ENCODE peak calls at places on chromosomes 1 and 21, in ten cellular contexts. D, I, F, U, N, C, G, T, A and K are unnamed samples.

GRCh38 chr1:84689514-84690396 is 506 bp downstream of the SSX2IP start:
- DNase-seq in D (peak), I (no peak), F (peak), U (peak), N (no peak), C (peak), G (peak), T (peak), A (peak), K (peak)

GRCh38 chr1:44714532-44714931 is 16.4 kb downstream of the RNU5D-1 start:
- DNase-seq in D (no peak), I (no peak), F (no peak), U (no peak), N (no peak), C (no peak), G (no peak), T (no peak), A (no peak), K (no peak)

GRCh38 chr1:156120318-156120717 is 5.8 kb downstream of the LMNA start:
- DNase-seq in D (no peak), I (no peak), F (no peak), U (no peak), N (no peak), C (no peak), G (no peak), T (no peak), A (no peak), K (no peak)

GRCh38 chr1:30743584-30744059 is 14.0 kb downstream of the LAPTM5 start:
- DNase-seq in D (no peak), I (no peak), F (no peak), U (peak), N (no peak), C (no peak), G (no peak), T (no peak), A (no peak), K (no peak)

GRCh38 chr1:31084782-31085569 is 19.5 kb upstream of the PUM1 start:
- DNase-seq in D (no peak), I (peak), F (no peak), U (no peak), N (no peak), C (no peak), G (no peak), T (no peak), A (no peak), K (no peak)

GRCh38 chr1:175209493-175209921 is 16.9 kb upstream of the KIAA0040 start:
- DNase-seq in D (no peak), I (no peak), F (no peak), U (no peak), N (no peak), C (no peak), G (no peak), T (no peak), A (no peak), K (no peak)

GRCh38 chr1:25837253-25837875 is 17.6 kb downstream of the MTFR1L start:
- DNase-seq in D (peak), I (no peak), F (no peak), U (no peak), N (no peak), C (peak), G (no peak), T (no peak), A (no peak), K (no peak)

GRCh38 chr21:15722591-15723324 is 7.0 kb upstream of the USP25 start:
- DNase-seq in D (peak), I (no peak), F (no peak), U (no peak), N (peak), C (no peak), G (no peak), T (no peak), A (no peak), K (no peak)

GRCh38 chr1:16615253-16616252 is 2.2 kb upstream of the NBPF1 start:
- DNase-seq in D (no peak), I (peak), F (no peak), U (peak), N (no peak), C (no peak), G (no peak), T (peak), A (no peak), K (no peak)

GRCh38 chr1:221637641-221638041 is 104.2 kb downstream of the DUSP10 start:
- DNase-seq in D (no peak), I (no peak), F (no peak), U (no peak), N (no peak), C (peak), G (no peak), T (peak), A (no peak), K (peak)

GRCh38 chr1:34907487-34908090 is 21.9 kb downstream of the DLGAP3 start:
- DNase-seq in D (no peak), I (no peak), F (no peak), U (no peak), N (no peak), C (no peak), G (no peak), T (no peak), A (no peak), K (peak)

GRCh38 chr1:11653101-11653601 is 1.1 kb downstream of the FBXO2 start:
- DNase-seq in D (peak), I (no peak), F (no peak), U (peak), N (peak), C (no peak), G (no peak), T (no peak), A (no peak), K (peak)

GRCh38 chr1:147785794-147786506 is 25.5 kb upstream of the GJA5 start:
- DNase-seq in D (no peak), I (no peak), F (no peak), U (no peak), N (no peak), C (no peak), G (no peak), T (no peak), A (no peak), K (no peak)

GRCh38 chr1:42170779-42171621 is 6.5 kb upstream of the GUCA2A start:
- DNase-seq in D (no peak), I (peak), F (no peak), U (no peak), N (no peak), C (no peak), G (no peak), T (no peak), A (peak), K (no peak)

GRCh38 chr1:15684042-15684461 is at the start of gene PLEKHM2:
- DNase-seq in D (peak), I (peak), F (no peak), U (peak), N (peak), C (peak), G (no peak), T (no peak), A (peak), K (peak)

GRCh38 chr1:52424757-52425265 is 20.4 kb downstream of the PRPF38A start:
- DNase-seq in D (no peak), I (no peak), F (no peak), U (no peak), N (no peak), C (peak), G (no peak), T (no peak), A (peak), K (peak)

GRCh38 chr1:238789916-238790667 is 596.3 kb upstream of the CHRM3 start:
- DNase-seq in D (no peak), I (no peak), F (no peak), U (no peak), N (no peak), C (no peak), G (no peak), T (no peak), A (no peak), K (no peak)

GRCh38 chr1:207366022-207366421 is 44.5 kb downstream of the CD55 start:
- DNase-seq in D (no peak), I (no peak), F (no peak), U (no peak), N (no peak), C (peak), G (no peak), T (no peak), A (no peak), K (no peak)

GRCh38 chr1:207364622-207365021 is 43.1 kb downstream of the CD55 start:
- DNase-seq in D (no peak), I (no peak), F (no peak), U (no peak), N (no peak), C (no peak), G (no peak), T (no peak), A (no peak), K (no peak)

GRCh38 chr1:207361910-207362309 is 40.4 kb downstream of the CD55 start:
- DNase-seq in D (no peak), I (no peak), F (no peak), U (no peak), N (no peak), C (no peak), G (no peak), T (no peak), A (no peak), K (no peak)

GRCh38 chr1:207362962-207363858 is 41.7 kb downstream of the CD55 start:
- DNase-seq in D (no peak), I (no peak), F (no peak), U (no peak), N (no peak), C (peak), G (peak), T (no peak), A (peak), K (peak)

DNA sequence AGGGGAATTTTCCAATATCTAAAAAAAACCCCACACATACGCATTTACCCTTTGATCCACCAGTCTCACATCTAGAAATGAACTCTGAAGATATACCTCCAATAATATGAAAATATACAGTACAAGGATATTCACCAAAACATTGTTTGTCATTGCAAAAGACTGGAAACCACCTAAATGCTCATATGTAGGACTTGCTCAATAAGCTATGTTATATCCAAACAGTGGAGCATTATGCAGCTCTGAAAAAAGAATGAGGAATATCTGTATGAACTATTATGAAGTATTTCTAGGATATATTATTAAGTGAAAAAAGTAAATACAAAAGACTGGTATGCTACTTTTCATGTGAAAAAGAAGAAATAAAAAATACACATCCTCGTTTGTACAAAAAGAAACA is 43.6 kb downstream of the CD55 start:
- DNase-seq in D (no peak), I (no peak), F (no peak), U (no peak), N (no peak), C (no peak), G (no peak), T (no peak), A (no peak), K (no peak)
- H3K4me3 ChIP-seq in D (no peak), I (no peak), F (no peak), U (no peak), N (no peak), C (no peak), G (no peak), T (no peak), A (no peak), K (no peak)

GRCh38 chr21:38661296-38662223 is 144.2 kb upstream of the ETS2 start:
- DNase-seq in D (peak), I (peak), F (no peak), U (no peak), N (no peak), C (peak), G (peak), T (peak), A (peak), K (peak)
- H3K4me3 ChIP-seq in D (peak), I (peak), F (peak), U (peak), N (no peak), C (peak), G (peak), T (peak), A (peak), K (peak)

GRCh38 chr1:236016083-236016482 is 48.8 kb downstream of the NID1 start:
- DNase-seq in D (no peak), I (no peak), F (peak), U (peak), N (peak), C (peak), G (no peak), T (peak), A (no peak), K (peak)
- H3K4me3 ChIP-seq in D (no peak), I (no peak), F (no peak), U (no peak), N (no peak), C (no peak), G (no peak), T (no peak), A (no peak), K (no peak)

GRCh38 chr1:151167116-151167515 is 1.2 kb downstream of the SCNM1 start:
- DNase-seq in D (no peak), I (no peak), F (no peak), U (no peak), N (no peak), C (no peak), G (no peak), T (no peak), A (no peak), K (no peak)
- H3K4me3 ChIP-seq in D (peak), I (no peak), F (peak), U (no peak), N (no peak), C (peak), G (peak), T (no peak), A (peak), K (peak)

GRCh38 chr21:37563641-37564340 is 197.2 kb downstream of the DYRK1A start:
- DNase-seq in D (no peak), I (peak), F (peak), U (peak), N (peak), C (peak), G (peak), T (peak), A (peak), K (peak)
- H3K4me3 ChIP-seq in D (no peak), I (peak), F (peak), U (peak), N (peak), C (peak), G (peak), T (peak), A (peak), K (peak)

DNA sequence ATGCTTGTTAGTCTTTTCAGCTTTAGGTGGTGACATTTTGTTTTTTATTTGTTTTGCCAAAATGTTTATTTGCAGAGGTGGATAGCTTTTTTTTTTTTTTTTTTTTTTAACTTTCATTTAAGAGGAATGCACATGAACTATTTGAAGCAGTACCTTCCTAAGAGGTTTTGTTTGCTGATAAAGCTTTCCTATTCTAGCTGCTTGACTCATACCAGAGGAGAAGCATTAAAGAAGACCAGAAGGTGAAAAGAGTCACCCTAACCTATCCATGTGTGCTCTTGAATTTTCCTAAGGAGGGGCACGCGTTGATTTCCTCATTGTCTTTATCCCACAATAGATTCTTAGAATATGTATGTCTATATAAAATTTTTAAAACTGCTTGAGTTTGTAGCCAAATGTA is 57.7 kb downstream of the PRDM2 start:
- DNase-seq in D (no peak), I (no peak), F (no peak), U (no peak), N (no peak), C (no peak), G (no peak), T (no peak), A (no peak), K (no peak)
- H3K4me3 ChIP-seq in D (no peak), I (no peak), F (no peak), U (no peak), N (no peak), C (no peak), G (no peak), T (no peak), A (no peak), K (no peak)

DNA sequence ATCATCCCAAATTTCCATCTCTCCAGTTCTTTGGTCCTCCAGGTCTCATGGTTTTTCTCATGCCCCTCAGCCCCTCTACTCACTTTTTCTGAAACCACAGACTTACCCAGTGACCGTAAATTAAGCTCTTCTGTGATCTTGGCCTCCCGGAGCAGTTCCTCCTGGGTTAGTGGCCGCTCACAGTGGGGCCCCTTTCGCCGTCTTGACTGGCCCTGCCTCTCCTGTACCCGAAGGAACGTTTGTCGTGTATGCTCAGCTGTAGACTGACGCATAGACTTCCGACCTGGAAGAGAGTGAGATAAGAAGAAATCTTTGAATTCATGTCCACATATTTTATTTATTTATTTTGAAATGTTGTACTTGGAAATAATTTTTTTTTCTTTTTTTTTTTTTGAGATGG is 5.8 kb downstream of the VPS72 start:
- DNase-seq in D (no peak), I (no peak), F (no peak), U (no peak), N (no peak), C (no peak), G (no peak), T (no peak), A (no peak), K (no peak)
- H3K4me3 ChIP-seq in D (no peak), I (no peak), F (no peak), U (no peak), N (no peak), C (no peak), G (no peak), T (no peak), A (no peak), K (no peak)

DNA sequence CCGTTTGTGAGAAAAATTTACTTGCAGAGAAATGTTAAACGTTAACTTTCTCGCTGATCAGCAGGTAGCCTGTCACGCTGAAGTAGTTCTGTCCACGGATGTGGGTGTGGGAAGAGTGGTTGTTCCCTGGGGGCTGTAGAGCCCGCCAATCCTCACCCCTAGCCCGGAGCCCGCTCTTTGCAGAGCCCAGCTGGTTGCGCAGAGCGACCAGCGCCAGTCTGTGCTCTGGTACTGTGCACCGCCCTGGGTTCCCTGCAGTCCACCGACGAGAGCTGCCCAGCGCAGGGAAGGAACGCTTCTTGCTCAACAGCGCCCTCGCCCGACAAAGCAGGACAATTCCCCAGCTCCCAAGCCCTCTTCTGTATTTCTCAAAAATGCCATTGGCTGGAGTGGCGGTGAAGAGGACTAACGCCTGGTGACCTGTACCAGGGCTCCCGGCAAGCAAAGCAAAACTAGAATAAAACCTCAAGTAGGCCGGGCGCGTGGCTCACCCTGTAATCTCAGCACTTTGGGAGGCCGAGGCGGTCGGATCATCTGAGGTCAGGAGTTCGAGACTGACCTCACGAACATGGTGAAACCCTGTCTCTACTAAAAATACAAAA is 3.3 kb downstream of the RIPPLY3 start:
- DNase-seq in D (peak), I (peak), F (peak), U (peak), N (peak), C (peak), G (peak), T (peak), A (peak), K (peak)
- H3K4me3 ChIP-seq in D (peak), I (peak), F (peak), U (peak), N (no peak), C (peak), G (peak), T (no peak), A (peak), K (peak)

GRCh38 chr1:187185389-187185788 is 356.6 kb downstream of the PLA2G4A start:
- DNase-seq in D (no peak), I (no peak), F (no peak), U (no peak), N (no peak), C (no peak), G (no peak), T (no peak), A (no peak), K (no peak)
- H3K4me3 ChIP-seq in D (no peak), I (no peak), F (no peak), U (no peak), N (no peak), C (no peak), G (no peak), T (no peak), A (no peak), K (no peak)

DNA sequence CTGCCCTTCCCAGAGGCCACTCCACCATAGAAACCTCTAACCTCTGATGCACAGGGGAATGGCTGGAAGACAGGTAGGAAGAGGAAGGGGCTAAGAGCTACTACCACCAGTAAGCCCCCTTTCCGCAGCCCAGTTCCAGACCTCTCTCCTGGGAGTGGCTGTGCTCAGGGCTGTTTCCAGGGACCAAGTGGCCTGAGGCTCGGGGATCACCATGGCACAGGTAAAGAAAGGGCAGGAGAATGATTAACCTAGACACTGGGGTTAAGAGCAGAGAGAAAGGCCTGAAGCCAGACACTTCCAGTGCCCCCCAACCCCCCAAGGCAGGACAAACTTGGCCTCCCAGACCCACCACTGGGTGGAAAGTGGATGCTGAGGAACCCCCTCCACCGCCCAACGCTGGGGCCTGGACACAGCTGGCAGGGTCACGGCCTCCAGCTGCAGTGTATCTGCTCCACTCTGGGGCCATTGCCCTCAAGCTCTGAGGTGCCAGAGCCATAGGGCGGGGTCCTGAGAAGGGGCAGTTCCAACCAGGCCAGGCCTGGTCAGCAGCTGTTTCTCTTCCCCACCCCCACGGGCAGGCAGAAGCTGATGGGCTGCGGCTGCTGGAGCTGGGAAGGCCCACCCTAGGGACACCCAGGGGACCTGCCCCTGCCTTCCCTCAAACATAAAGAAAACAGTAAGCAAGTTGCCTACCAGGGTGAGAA is 2.7 kb downstream of the TAGLN2 start:
- DNase-seq in D (peak), I (peak), F (no peak), U (peak), N (peak), C (peak), G (no peak), T (peak), A (no peak), K (peak)
- H3K4me3 ChIP-seq in D (no peak), I (peak), F (peak), U (peak), N (no peak), C (peak), G (peak), T (peak), A (peak), K (peak)